ENCODE peak calls at places on chromosomes 13 and 19, in nine cellular contexts. C is NCI-H146; G is GM23248; J is WERI-Rb-1; N is memory B cell; V is left cardiac atrium; U is stimulated activated CD4-positive, alpha-beta T cell treated with anti-CD3 and anti-CD28 coated beads, Interleukin-12 subunit alpha, Interleukin-12 subunit beta, amount 100 ng/mL, for 24 hours; F is iPS DF 19.7; I is GM23338. L is an unnamed sample.

GRCh38 chr13:27508802-27509201 is 58.4 kb upstream of the MTIF3 start:
- DNase-seq in U (no peak), C (no peak), J (no peak), G (no peak), I (no peak), N (no peak), V (no peak), F (no peak), L (no peak)

GRCh38 chr13:26062853-26063444 is 11.1 kb upstream of the SHISA2 start:
- DNase-seq in J (peak), V (no peak), N (no peak), C (peak), U (no peak), I (peak), G (peak), F (no peak), L (no peak)

GRCh38 chr13:26707122-26708006 is 53.2 kb downstream of the GPR12 start:
- DNase-seq in V (no peak), F (no peak), I (peak), U (no peak), J (peak), N (peak), C (peak), G (peak), L (no peak)

GRCh38 chr13:87923713-87924112 is 252.5 kb downstream of the SLITRK5 start:
- DNase-seq in C (peak), J (no peak), I (no peak), V (no peak), G (no peak), U (no peak), F (no peak), N (no peak), L (no peak)

GRCh38 chr13:43784491-43784890 is 2.3 kb downstream of the ENOX1 start:
- DNase-seq in I (no peak), V (no peak), U (no peak), G (peak), N (no peak), C (no peak), J (no peak), F (no peak), L (no peak)

GRCh38 chr13:111271186-111271698 is 49.2 kb upstream of the TEX29 start:
- DNase-seq in F (no peak), U (no peak), V (no peak), I (no peak), N (no peak), G (no peak), J (no peak), C (no peak), L (no peak)

GRCh38 chr19:18507727-18508440 is 14.0 kb downstream of the ELL start:
- DNase-seq in G (no peak), I (no peak), V (no peak), U (no peak), J (no peak), F (no peak), N (no peak), C (no peak), L (no peak)

GRCh38 chr13:114142640-114143490 is 10.4 kb upstream of the RASA3 start:
- DNase-seq in C (peak), N (no peak), U (no peak), V (no peak), F (no peak), J (no peak), I (no peak), G (no peak), L (no peak)

GRCh38 chr19:55579766-55580621 is 654 bp downstream of the ZNF579 start:
- DNase-seq in N (no peak), V (no peak), U (no peak), C (peak), J (peak), F (no peak), G (peak), I (peak), L (no peak)

GRCh38 chr19:3687774-3688706 is 12.2 kb downstream of the PIP5K1C start:
- DNase-seq in J (no peak), C (peak), V (no peak), F (no peak), I (peak), U (no peak), G (no peak), N (no peak), L (no peak)

GRCh38 chr19:10417598-10418280 is 2.6 kb upstream of the PDE4A start:
- DNase-seq in U (no peak), N (no peak), I (peak), G (no peak), J (no peak), C (no peak), V (no peak), F (no peak), L (no peak)

GRCh38 chr19:8607386-8607785 is 3.1 kb downstream of the ADAMTS10 start:
- DNase-seq in C (no peak), F (no peak), U (no peak), I (no peak), V (peak), G (peak), N (no peak), J (no peak), L (no peak)

GRCh38 chr13:110363009-110363408 is 55.9 kb downstream of the COL4A2 start:
- DNase-seq in I (peak), U (no peak), N (no peak), C (no peak), J (peak), G (no peak), F (no peak), V (no peak), L (no peak)

GRCh38 chr19:3672575-3672948 is 27.7 kb downstream of the PIP5K1C start:
- DNase-seq in J (no peak), U (no peak), F (no peak), N (no peak), C (no peak), I (no peak), V (no peak), G (no peak), L (no peak)

GRCh38 chr13:51589793-51590192 is 5.5 kb downstream of the WDFY2 start:
- DNase-seq in G (peak), C (no peak), U (no peak), J (no peak), V (no peak), N (no peak), I (no peak), F (no peak), L (no peak)

GRCh38 chr13:103130681-103131210 is 64.5 kb upstream of the SLC10A2 start:
- DNase-seq in N (no peak), C (no peak), U (no peak), J (no peak), G (no peak), I (no peak), V (no peak), F (no peak), L (no peak)

GRCh38 chr19:10102787-10103236 is 334 bp upstream of the ANGPTL6 start:
- DNase-seq in F (no peak), I (no peak), U (no peak), N (peak), J (no peak), V (no peak), G (no peak), C (no peak), L (no peak)

GRCh38 chr19:43782689-43783231 is 2.0 kb upstream of the KCNN4 start:
- DNase-seq in V (no peak), G (no peak), U (no peak), N (peak), J (no peak), C (no peak), F (no peak), I (no peak), L (no peak)

GRCh38 chr13:113656831-113657671 is 947 bp downstream of the ATP4B start:
- DNase-seq in I (no peak), V (no peak), J (peak), F (no peak), G (no peak), U (no peak), N (no peak), C (no peak), L (no peak)

GRCh38 chr13:25353344-25353743 is 18.4 kb upstream of the ATP8A2 start:
- DNase-seq in I (no peak), J (no peak), G (no peak), V (no peak), C (no peak), N (no peak), F (no peak), U (no peak), L (no peak)

GRCh38 chr19:47436712-47437401 is 17.5 kb upstream of the MEIS3 start:
- DNase-seq in C (peak), V (peak), I (peak), G (peak), J (peak), N (peak), U (peak), F (no peak), L (peak)

GRCh38 chr19:46015961-46016425 is 6.9 kb downstream of the PGLYRP1 start:
- DNase-seq in C (no peak), U (no peak), F (no peak), I (peak), V (no peak), J (no peak), G (peak), N (peak), L (no peak)

GRCh38 chr13:27082325-27082724 is 89.3 kb downstream of the USP12 start:
- DNase-seq in V (no peak), J (no peak), N (no peak), G (no peak), I (no peak), U (no peak), C (no peak), F (no peak), L (no peak)

GRCh38 chr19:49425178-49425577 is at the start of gene GFY:
- DNase-seq in G (no peak), I (no peak), C (no peak), F (no peak), J (no peak), N (no peak), V (no peak), U (no peak), L (no peak)

GRCh38 chr19:18450934-18451836 is 13.3 kb upstream of the ISYNA1 start:
- DNase-seq in F (no peak), I (peak), V (peak), C (peak), U (peak), N (peak), J (peak), G (peak), L (peak)

GRCh38 chr13:60414177-60414576 is 17.2 kb downstream of the TDRD3 start:
- DNase-seq in N (no peak), U (no peak), G (no peak), V (no peak), I (no peak), C (no peak), F (no peak), J (no peak), L (no peak)

GRCh38 chr13:48682452-48682851 is 28.7 kb downstream of the CYSLTR2 start:
- DNase-seq in U (no peak), I (no peak), V (no peak), F (no peak), J (no peak), N (no peak), C (no peak), G (no peak), L (no peak)

GRCh38 chr13:103762523-103762922 is 696.3 kb upstream of the SLC10A2 start:
- DNase-seq in G (no peak), N (no peak), U (no peak), I (peak), V (no peak), C (no peak), F (no peak), J (no peak), L (no peak)

GRCh38 chr13:26950546-26950945 is 190.0 kb upstream of the GPR12 start:
- DNase-seq in V (no peak), C (no peak), J (no peak), U (no peak), N (no peak), F (no peak), I (no peak), G (no peak), L (no peak)

GRCh38 chr19:5560156-5560555 is 7.6 kb downstream of the TINCR start:
- DNase-seq in N (no peak), I (no peak), J (no peak), G (no peak), V (no peak), U (no peak), C (no peak), F (no peak), L (no peak)

GRCh38 chr19:38730731-38731589 is 13.3 kb downstream of the CAPN12 start:
- DNase-seq in N (no peak), C (no peak), F (no peak), G (no peak), V (peak), I (no peak), U (no peak), J (peak), L (no peak)

GRCh38 chr13:99894835-99895427 is 76.6 kb downstream of the ZIC5 start:
- DNase-seq in J (no peak), I (peak), G (peak), C (no peak), V (no peak), N (no peak), F (no peak), U (no peak), L (no peak)

GRCh38 chr19:4557186-4557970 is 2.1 kb downstream of the SEMA6B start:
- DNase-seq in C (no peak), V (no peak), U (no peak), I (peak), G (no peak), N (no peak), J (no peak), F (no peak), L (no peak)

GRCh38 chr13:100815476-100816046 is 141.0 kb upstream of the TMTC4 start:
- DNase-seq in F (peak), C (no peak), N (no peak), U (no peak), G (no peak), I (peak), V (no peak), J (no peak), L (no peak)

GRCh38 chr19:38686530-38686888 is 39.1 kb downstream of the ACTN4 start:
- DNase-seq in G (no peak), F (no peak), V (no peak), U (no peak), N (no peak), I (no peak), C (no peak), J (peak), L (no peak)

GRCh38 chr19:47095707-47096704 is 17.6 kb downstream of the ZC3H4 start:
- DNase-seq in J (no peak), N (no peak), G (peak), V (peak), U (no peak), I (peak), F (no peak), C (no peak), L (no peak)

GRCh38 chr13:114122591-114123211 is 9.7 kb downstream of the RASA3 start:
- DNase-seq in V (no peak), I (no peak), N (no peak), U (no peak), J (no peak), F (no peak), G (no peak), C (no peak), L (no peak)

GRCh38 chr19:33146209-33146608 is 14.3 kb downstream of the WDR88 start:
- DNase-seq in G (no peak), F (no peak), U (no peak), J (no peak), I (no peak), C (no peak), N (no peak), V (no peak), L (no peak)

L was measured in stimulated activated CD8-positive, alpha-beta memory T cell treated with anti-CD3 and anti-CD28 coated beads, Interleukin-7, amount 100 ng/mL, for 24 hours.